ENCODE peak calls at places on chromosomes 1 and 21, in seven cellular contexts. S, N, Z, C, G, W and I are unnamed samples.

GRCh38 chr1:118254001-118254400 is 69.0 kb upstream of the SPAG17 start:
- DNase-seq in S (no peak), N (no peak), Z (no peak), C (no peak), G (no peak), W (no peak), I (no peak)

GRCh38 chr1:3348196-3348865 is 106.1 kb upstream of the ARHGEF16 start:
- DNase-seq in S (no peak), N (no peak), Z (no peak), C (no peak), G (no peak), W (no peak), I (no peak)

GRCh38 chr1:183909672-183910071 is 104.8 kb downstream of the RGL1 start:
- DNase-seq in S (no peak), N (no peak), Z (no peak), C (no peak), G (no peak), W (no peak), I (no peak)

GRCh38 chr1:186374313-186375151 is 521 bp downstream of the TPR start:
- DNase-seq in S (peak), N (no peak), Z (peak), C (peak), G (peak), W (peak), I (peak)

GRCh38 chr1:74995848-74996247 is 138.3 kb upstream of the LHX8 start:
- DNase-seq in S (no peak), N (no peak), Z (no peak), C (no peak), G (no peak), W (no peak), I (no peak)

GRCh38 chr1:182087951-182088350 is 26.4 kb upstream of the ZNF648 start:
- DNase-seq in S (no peak), N (no peak), Z (peak), C (no peak), G (peak), W (peak), I (no peak)

GRCh38 chr21:45887121-45887611 is 94.4 kb upstream of the COL6A1 start:
- DNase-seq in S (peak), N (no peak), Z (no peak), C (no peak), G (no peak), W (no peak), I (no peak)

GRCh38 chr21:31911138-31911907 is 38.5 kb downstream of the HUNK start:
- DNase-seq in S (peak), N (no peak), Z (peak), C (peak), G (peak), W (no peak), I (peak)

GRCh38 chr1:160219062-160219929 is 14.1 kb downstream of the PEA15 start:
- DNase-seq in S (peak), N (peak), Z (peak), C (peak), G (peak), W (no peak), I (peak)

GRCh38 chr1:183778568-183779433 is 26.1 kb upstream of the RGL1 start:
- DNase-seq in S (no peak), N (no peak), Z (no peak), C (no peak), G (no peak), W (no peak), I (no peak)

GRCh38 chr1:223256034-223256433 is 107.9 kb downstream of the SUSD4 start:
- DNase-seq in S (no peak), N (no peak), Z (peak), C (no peak), G (no peak), W (no peak), I (no peak)

GRCh38 chr1:85148524-85149250 is 52.1 kb downstream of the SYDE2 start:
- DNase-seq in S (peak), N (no peak), Z (peak), C (peak), G (no peak), W (no peak), I (no peak)

GRCh38 chr1:54806931-54807611 is 5.9 kb upstream of the TTC22 start:
- DNase-seq in S (peak), N (peak), Z (peak), C (peak), G (peak), W (peak), I (no peak)

GRCh38 chr1:87436534-87436933 is 107.9 kb downstream of the LMO4 start:
- DNase-seq in S (no peak), N (no peak), Z (no peak), C (no peak), G (no peak), W (no peak), I (no peak)

GRCh38 chr1:184745929-184746583 is 8.6 kb downstream of the EDEM3 start:
- DNase-seq in S (no peak), N (no peak), Z (no peak), C (no peak), G (no peak), W (no peak), I (no peak)

GRCh38 chr1:53068314-53069084 is 6.5 kb downstream of the PODN start:
- DNase-seq in S (no peak), N (no peak), Z (no peak), C (no peak), G (no peak), W (no peak), I (no peak)

GRCh38 chr1:50148142-50148923 is 39.6 kb downstream of the ELAVL4 start:
- DNase-seq in S (no peak), N (no peak), Z (no peak), C (no peak), G (no peak), W (no peak), I (no peak)

GRCh38 chr1:166908942-166909341 is 32.9 kb upstream of the TADA1 start:
- DNase-seq in S (peak), N (no peak), Z (peak), C (peak), G (peak), W (no peak), I (no peak)

GRCh38 chr1:26996024-26996423 is 2.5 kb downstream of the TRNP1 start:
- DNase-seq in S (no peak), N (peak), Z (peak), C (peak), G (peak), W (no peak), I (no peak)

GRCh38 chr1:93753766-93754763 is 72.4 kb upstream of the BCAR3 start:
- DNase-seq in S (peak), N (no peak), Z (peak), C (peak), G (peak), W (peak), I (no peak)

GRCh38 chr1:59043796-59044195 is 253.1 kb upstream of the FGGY start:
- DNase-seq in S (peak), N (no peak), Z (peak), C (peak), G (peak), W (peak), I (peak)

GRCh38 chr1:229284887-229285286 is 14.0 kb downstream of the RAB4A start:
- DNase-seq in S (no peak), N (no peak), Z (no peak), C (no peak), G (no peak), W (no peak), I (no peak)

GRCh38 chr1:18948048-18948912 is 8.2 kb downstream of the IFFO2 start:
- DNase-seq in S (peak), N (no peak), Z (peak), C (no peak), G (peak), W (no peak), I (no peak)

GRCh38 chr1:226967665-226968064 is 27.6 kb downstream of the COQ8A start:
- DNase-seq in S (peak), N (no peak), Z (peak), C (peak), G (peak), W (no peak), I (no peak)

GRCh38 chr21:25313891-25314646 is 293.2 kb downstream of the MRPL39 start:
- DNase-seq in S (peak), N (no peak), Z (no peak), C (peak), G (peak), W (no peak), I (no peak)

GRCh38 chr1:40736085-40736531 is 44.6 kb downstream of the NFYC start:
- DNase-seq in S (peak), N (no peak), Z (peak), C (peak), G (no peak), W (no peak), I (no peak)

DNA sequence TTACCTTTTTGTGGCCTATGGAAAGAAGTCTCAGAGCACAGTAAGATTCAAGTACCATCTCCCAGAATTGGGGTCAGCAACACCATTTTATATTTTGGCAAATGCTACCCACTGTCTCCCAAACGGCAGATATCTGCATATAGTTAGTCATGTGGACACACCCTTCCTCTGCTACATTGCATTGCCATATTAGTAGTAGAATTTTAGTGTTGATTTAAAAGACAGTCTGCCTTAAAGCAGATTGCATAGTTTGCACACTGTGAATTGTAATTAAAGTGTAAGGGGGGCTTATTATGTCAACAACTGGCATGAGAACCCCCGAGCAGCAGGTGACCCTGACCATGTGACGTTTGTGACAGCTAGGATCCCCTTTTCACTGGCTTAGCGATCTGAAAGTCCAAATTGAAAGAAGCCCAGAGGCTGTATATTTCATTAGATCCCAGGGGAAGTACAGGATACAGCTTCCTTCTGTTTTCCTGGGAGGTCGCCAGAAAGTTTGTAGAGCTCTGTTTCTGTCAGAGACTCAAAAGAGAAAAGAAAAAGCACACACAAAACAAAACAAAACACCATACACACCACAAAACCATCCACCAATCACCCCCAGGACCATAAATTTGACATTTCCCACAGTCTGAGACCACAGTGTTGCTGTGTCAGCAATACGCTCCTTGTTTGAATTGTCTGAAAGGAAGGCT is 172.4 kb downstream of the NFIA start:
- DNase-seq in S (no peak), N (no peak), Z (peak), C (peak), G (peak), W (no peak), I (peak)
- H2AFZ ChIP-seq in S (peak), N (no peak), Z (peak), C (no peak), G (peak), W (no peak), I (no peak)

GRCh38 chr1:228016653-228017355 is 10.0 kb downstream of the WNT3A start:
- DNase-seq in S (no peak), N (no peak), Z (no peak), C (no peak), G (no peak), W (no peak), I (no peak)

GRCh38 chr1:228013322-228014234 is 6.8 kb downstream of the WNT3A start:
- DNase-seq in S (no peak), N (no peak), Z (peak), C (no peak), G (peak), W (peak), I (no peak)

GRCh38 chr1:228016181-228016510 is 9.3 kb downstream of the WNT3A start:
- DNase-seq in S (no peak), N (no peak), Z (no peak), C (no peak), G (no peak), W (no peak), I (no peak)

GRCh38 chr1:228014235-228014930 is 7.6 kb downstream of the WNT3A start:
- DNase-seq in S (peak), N (no peak), Z (peak), C (peak), G (peak), W (no peak), I (peak)

DNA sequence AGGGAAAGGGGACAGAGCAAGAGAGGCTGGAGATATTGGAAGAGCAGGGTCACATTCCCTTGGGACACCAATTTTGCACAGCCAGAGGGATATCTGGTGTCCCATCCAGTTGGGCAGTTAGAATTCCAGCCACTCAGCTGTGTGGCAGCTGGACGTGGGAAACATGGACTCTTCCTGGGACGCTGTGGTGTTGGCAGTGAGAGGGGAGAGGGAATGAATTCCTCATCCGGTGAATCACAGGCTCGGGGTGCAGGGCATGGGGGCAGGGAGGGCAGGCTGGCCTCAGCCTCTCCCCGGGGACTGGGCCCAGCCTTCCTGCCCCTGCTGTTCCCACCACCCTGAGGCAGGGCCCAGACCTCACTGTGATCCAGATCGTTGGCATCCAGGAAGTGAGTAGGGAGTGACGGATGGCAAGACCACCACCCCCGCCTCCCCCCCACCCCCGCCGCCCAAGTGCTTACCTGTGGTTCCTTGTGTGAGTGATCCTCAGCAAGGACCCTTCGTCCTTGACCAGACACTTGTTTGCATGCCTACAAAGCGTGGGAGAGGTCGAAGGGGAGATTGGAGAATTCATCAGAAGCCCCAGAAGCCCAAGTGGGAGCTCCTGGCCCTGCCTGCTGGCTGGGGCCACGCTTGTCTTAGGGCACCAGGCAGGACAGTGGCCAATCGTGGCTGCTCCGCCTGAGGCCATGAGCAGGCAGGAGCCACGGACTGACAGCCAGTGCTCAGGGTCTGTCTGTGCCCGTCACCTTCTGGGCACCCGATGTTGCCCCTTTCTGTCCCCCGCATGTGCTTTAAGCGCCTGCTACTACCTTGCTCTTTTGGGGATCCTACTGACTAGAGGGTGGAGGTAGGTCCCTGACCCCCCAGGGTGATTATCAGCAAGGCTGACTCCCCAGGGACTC is 8.7 kb downstream of the WNT3A start:
- DNase-seq in S (peak), N (no peak), Z (peak), C (peak), G (peak), W (peak), I (peak)
- H2AFZ ChIP-seq in S (peak), N (no peak), Z (peak), C (peak), G (peak), W (no peak), I (no peak)

DNA sequence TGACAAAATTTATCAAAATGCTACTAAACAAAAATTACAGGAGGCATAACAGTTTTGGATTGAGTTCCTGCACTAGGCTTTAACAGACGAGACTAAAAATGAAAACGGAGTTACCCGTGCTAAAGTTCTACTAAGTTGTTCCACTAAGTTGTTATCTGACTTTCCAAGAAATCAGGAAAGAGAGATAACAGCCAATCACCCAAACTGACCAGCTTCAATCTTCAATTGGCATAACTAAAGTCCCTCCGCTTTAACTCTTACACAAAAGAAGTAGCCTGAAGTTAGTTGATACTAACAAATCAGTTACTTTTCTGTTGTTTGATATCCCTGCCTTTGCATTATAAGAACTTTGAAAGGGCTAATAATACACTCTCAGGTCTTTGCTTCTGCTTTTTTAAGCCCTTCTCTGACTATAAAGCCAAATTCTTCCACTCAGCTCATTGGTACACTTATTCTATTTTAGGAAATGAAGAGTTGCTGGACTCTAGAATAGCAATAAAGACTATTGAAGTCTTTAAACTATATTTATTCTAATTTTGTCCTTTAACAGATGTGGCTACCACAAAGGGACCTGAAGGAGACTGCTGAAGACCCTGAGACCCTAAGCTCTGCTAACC is 61.3 kb downstream of the TESK2 start:
- DNase-seq in S (no peak), N (no peak), Z (no peak), C (no peak), G (no peak), W (no peak), I (no peak)
- H2AFZ ChIP-seq in S (no peak), N (no peak), Z (no peak), C (no peak), G (no peak), W (no peak), I (no peak)

GRCh38 chr1:39105841-39106765 is 80.0 kb downstream of the NDUFS5 start:
- DNase-seq in S (peak), N (peak), Z (peak), C (no peak), G (peak), W (no peak), I (peak)
- H2AFZ ChIP-seq in S (no peak), N (no peak), Z (peak), C (peak), G (peak), W (peak), I (peak)

DNA sequence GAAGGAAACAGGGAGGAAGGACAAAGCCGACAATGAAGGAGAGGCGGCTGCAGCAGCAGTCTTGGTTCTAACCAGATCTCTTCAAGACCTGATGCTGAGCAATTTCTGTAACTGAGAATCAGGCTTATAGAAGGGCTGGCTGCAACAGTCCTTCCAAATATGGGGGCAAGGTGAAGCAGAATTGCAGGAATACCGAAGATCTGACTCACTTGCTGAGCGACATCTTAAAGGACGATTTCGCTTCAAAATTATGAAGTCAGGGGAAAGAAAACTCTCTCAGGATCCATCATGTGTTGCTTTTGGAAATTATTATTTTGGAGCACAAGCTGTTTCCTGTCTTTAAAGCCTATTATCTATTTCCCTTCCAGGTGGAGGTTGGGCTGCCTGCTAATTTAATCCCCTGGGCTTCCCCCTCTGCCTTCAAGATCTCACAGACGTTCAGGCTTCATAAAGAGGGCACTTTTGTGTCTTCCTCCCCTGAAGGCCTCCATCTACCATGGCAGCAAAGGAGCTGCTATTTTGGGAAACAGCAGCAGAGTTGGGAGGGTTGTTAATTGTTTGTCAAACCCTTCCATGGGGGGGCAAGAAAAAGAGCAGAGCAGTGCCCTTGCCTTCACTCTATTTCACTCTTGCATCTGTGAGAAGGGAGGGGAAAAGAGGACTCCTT is 10.8 kb upstream of the IER5 start:
- DNase-seq in S (peak), N (no peak), Z (no peak), C (peak), G (peak), W (peak), I (no peak)
- H2AFZ ChIP-seq in S (peak), N (peak), Z (peak), C (peak), G (peak), W (peak), I (no peak)

GRCh38 chr1:170461362-170461761 is 70.6 kb upstream of the GORAB start:
- DNase-seq in S (peak), N (no peak), Z (no peak), C (peak), G (peak), W (no peak), I (no peak)

GRCh38 chr1:170460379-170460778 is 71.6 kb upstream of the GORAB start:
- DNase-seq in S (no peak), N (no peak), Z (no peak), C (no peak), G (no peak), W (no peak), I (no peak)

DNA sequence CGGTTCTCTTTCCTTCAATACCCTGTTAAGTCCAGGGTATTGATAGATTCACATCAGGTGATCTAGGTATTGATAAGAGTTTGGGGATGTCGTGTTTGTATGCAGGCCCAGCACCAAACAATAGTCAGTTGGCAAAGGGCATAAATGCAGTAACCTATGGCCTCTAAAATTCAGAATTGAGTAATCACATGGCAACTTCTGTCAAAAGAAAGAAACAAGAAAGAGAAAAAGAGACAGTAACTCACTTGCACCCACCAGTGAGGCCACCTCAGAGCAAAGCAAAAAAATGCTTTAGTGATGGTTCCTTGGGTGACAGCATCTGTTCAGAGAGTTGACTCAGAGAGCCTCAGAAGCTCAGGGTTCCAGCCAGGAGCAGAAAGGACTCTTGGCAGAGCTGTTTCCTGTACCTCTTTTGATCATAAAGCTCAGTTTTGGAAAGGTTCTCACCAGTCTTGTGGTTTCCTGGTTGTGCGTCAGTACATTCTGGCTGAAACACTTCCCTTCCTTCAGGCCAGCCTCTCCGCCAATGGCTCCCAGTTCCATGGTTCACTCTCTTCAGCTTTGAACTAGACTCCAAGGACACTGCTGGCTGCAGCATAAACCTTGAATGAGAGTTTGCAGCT is 70.1 kb upstream of the GORAB start:
- DNase-seq in S (peak), N (no peak), Z (peak), C (peak), G (peak), W (no peak), I (no peak)
- H2AFZ ChIP-seq in S (peak), N (no peak), Z (no peak), C (no peak), G (no peak), W (no peak), I (no peak)